ENCODE peak calls at places on chromosome 9, in seven cellular contexts. One of them, this sample, is unnamed.

GRCh38 chr9:103941104-103941503 is 153.0 kb upstream of the SMC2 start:
- DNase-seq in NCI-H524: no peak
- DNase-seq in OCI-LY7: no peak
- DNase-seq in germinal center: no peak
- DNase-seq in tibial artery: no peak
- DNase-seq in activated naive CD4-positive, alpha-beta T cell: no peak
- DNase-seq in ovary: no peak
- DNase-seq in this sample: no peak

GRCh38 chr9:113650207-113651131 is 186.9 kb downstream of the RGS3 start:
- DNase-seq in OCI-LY7: no peak
- DNase-seq in germinal center: no peak
- DNase-seq in ovary: no peak
- DNase-seq in NCI-H524: no peak
- DNase-seq in activated naive CD4-positive, alpha-beta T cell: no peak
- DNase-seq in tibial artery: no peak
- DNase-seq in this sample: no peak

GRCh38 chr9:27261517-27262211 is 35.3 kb downstream of the EQTN start:
- DNase-seq in activated naive CD4-positive, alpha-beta T cell: no peak
- DNase-seq in NCI-H524: no peak
- DNase-seq in ovary: no peak
- DNase-seq in OCI-LY7: no peak
- DNase-seq in tibial artery: no peak
- DNase-seq in germinal center: no peak
- DNase-seq in this sample: no peak

GRCh38 chr9:134968011-134968822 is 50.5 kb upstream of the FCN1 start:
- DNase-seq in germinal center: no peak
- DNase-seq in NCI-H524: peak; percentile 71
- DNase-seq in tibial artery: no peak
- DNase-seq in activated naive CD4-positive, alpha-beta T cell: no peak
- DNase-seq in ovary: no peak
- DNase-seq in OCI-LY7: no peak
- DNase-seq in this sample: no peak

GRCh38 chr9:3238241-3238640 is 287.6 kb downstream of the RFX3 start:
- DNase-seq in activated naive CD4-positive, alpha-beta T cell: no peak
- DNase-seq in NCI-H524: no peak
- DNase-seq in germinal center: no peak
- DNase-seq in tibial artery: no peak
- DNase-seq in ovary: no peak
- DNase-seq in OCI-LY7: no peak
- DNase-seq in this sample: no peak

GRCh38 chr9:111661150-111661801 is at the start of gene GNG10:
- DNase-seq in NCI-H524: no peak
- DNase-seq in ovary: peak; percentile 54
- DNase-seq in tibial artery: peak; percentile 43
- DNase-seq in OCI-LY7: peak; percentile 63
- DNase-seq in germinal center: peak; percentile 89
- DNase-seq in activated naive CD4-positive, alpha-beta T cell: peak; percentile 46
- DNase-seq in this sample: peak; percentile 49

GRCh38 chr9:83596899-83597504 is 25.9 kb upstream of the IDNK start:
- DNase-seq in NCI-H524: no peak
- DNase-seq in activated naive CD4-positive, alpha-beta T cell: no peak
- DNase-seq in tibial artery: no peak
- DNase-seq in OCI-LY7: peak; percentile 42
- DNase-seq in ovary: no peak
- DNase-seq in germinal center: peak; percentile 52
- DNase-seq in this sample: no peak

GRCh38 chr9:116501871-116502270 is 185.2 kb upstream of the TRIM32 start:
- DNase-seq in tibial artery: no peak
- DNase-seq in germinal center: no peak
- DNase-seq in OCI-LY7: no peak
- DNase-seq in NCI-H524: no peak
- DNase-seq in ovary: no peak
- DNase-seq in activated naive CD4-positive, alpha-beta T cell: no peak
- DNase-seq in this sample: no peak

GRCh38 chr9:110591526-110591925 is 12.0 kb upstream of the SVEP1 start:
- DNase-seq in tibial artery: no peak
- DNase-seq in germinal center: no peak
- DNase-seq in ovary: no peak
- DNase-seq in activated naive CD4-positive, alpha-beta T cell: no peak
- DNase-seq in NCI-H524: no peak
- DNase-seq in OCI-LY7: no peak
- DNase-seq in this sample: no peak

GRCh38 chr9:24333629-24334028 is 212.1 kb downstream of the IZUMO3 start:
- DNase-seq in NCI-H524: no peak
- DNase-seq in activated naive CD4-positive, alpha-beta T cell: no peak
- DNase-seq in ovary: no peak
- DNase-seq in germinal center: no peak
- DNase-seq in tibial artery: no peak
- DNase-seq in OCI-LY7: no peak
- DNase-seq in this sample: no peak

GRCh38 chr9:70901013-70901412 is 220.4 kb downstream of the TRPM3 start:
- DNase-seq in OCI-LY7: no peak
- DNase-seq in tibial artery: no peak
- DNase-seq in activated naive CD4-positive, alpha-beta T cell: no peak
- DNase-seq in germinal center: no peak
- DNase-seq in NCI-H524: no peak
- DNase-seq in ovary: no peak
- DNase-seq in this sample: no peak

GRCh38 chr9:73183917-73184861 is 32.5 kb downstream of the ANXA1 start:
- DNase-seq in ovary: no peak
- DNase-seq in NCI-H524: no peak
- DNase-seq in OCI-LY7: peak; percentile 52
- DNase-seq in germinal center: peak; percentile 1
- DNase-seq in tibial artery: no peak
- DNase-seq in activated naive CD4-positive, alpha-beta T cell: no peak
- DNase-seq in this sample: no peak

GRCh38 chr9:14314929-14315753 is 1.2 kb upstream of the NFIB start:
- DNase-seq in activated naive CD4-positive, alpha-beta T cell: no peak
- DNase-seq in ovary: peak; percentile 98
- DNase-seq in NCI-H524: peak; percentile 19
- DNase-seq in germinal center: peak; percentile 40
- DNase-seq in OCI-LY7: peak; percentile 64
- DNase-seq in tibial artery: peak; percentile 93
- DNase-seq in this sample: peak; percentile 93

GRCh38 chr9:20683351-20684034 is 566 bp upstream of the FOCAD start:
- DNase-seq in tibial artery: peak; percentile 88
- DNase-seq in ovary: peak; percentile 66
- DNase-seq in activated naive CD4-positive, alpha-beta T cell: no peak
- DNase-seq in OCI-LY7: peak; percentile 36
- DNase-seq in germinal center: peak; percentile 7
- DNase-seq in NCI-H524: peak; percentile 19
- DNase-seq in this sample: peak; percentile 53

GRCh38 chr9:89740722-89741121 is 135.9 kb downstream of the GADD45G start:
- DNase-seq in activated naive CD4-positive, alpha-beta T cell: no peak
- DNase-seq in germinal center: peak; percentile 44
- DNase-seq in OCI-LY7: peak; percentile 84
- DNase-seq in NCI-H524: no peak
- DNase-seq in ovary: no peak
- DNase-seq in tibial artery: no peak
- DNase-seq in this sample: no peak

GRCh38 chr9:93871286-93871685 is 83.9 kb downstream of the BARX1 start:
- DNase-seq in germinal center: no peak
- DNase-seq in OCI-LY7: no peak
- DNase-seq in activated naive CD4-positive, alpha-beta T cell: no peak
- DNase-seq in ovary: no peak
- DNase-seq in tibial artery: no peak
- DNase-seq in NCI-H524: no peak
- DNase-seq in this sample: no peak

GRCh38 chr9:137034039-137034708 is 2.3 kb upstream of the FUT7 start:
- DNase-seq in activated naive CD4-positive, alpha-beta T cell: no peak
- DNase-seq in OCI-LY7: no peak
- DNase-seq in NCI-H524: no peak
- DNase-seq in germinal center: no peak
- DNase-seq in ovary: no peak
- DNase-seq in tibial artery: peak; percentile 49
- DNase-seq in this sample: no peak

GRCh38 chr9:128251701-128252100 is 24.1 kb downstream of the GOLGA2 start:
- DNase-seq in germinal center: no peak
- DNase-seq in ovary: no peak
- DNase-seq in activated naive CD4-positive, alpha-beta T cell: no peak
- DNase-seq in tibial artery: no peak
- DNase-seq in NCI-H524: no peak
- DNase-seq in OCI-LY7: no peak
- DNase-seq in this sample: no peak

GRCh38 chr9:122333169-122333808 is 37.5 kb upstream of the PTGS1 start:
- DNase-seq in tibial artery: no peak
- DNase-seq in activated naive CD4-positive, alpha-beta T cell: no peak
- DNase-seq in ovary: no peak
- DNase-seq in germinal center: no peak
- DNase-seq in OCI-LY7: no peak
- DNase-seq in NCI-H524: no peak
- DNase-seq in this sample: no peak

GRCh38 chr9:121764371-121764730 is 112.9 kb downstream of the DAB2IP start:
- DNase-seq in tibial artery: no peak
- DNase-seq in germinal center: no peak
- DNase-seq in OCI-LY7: no peak
- DNase-seq in activated naive CD4-positive, alpha-beta T cell: no peak
- DNase-seq in ovary: peak; percentile 28
- DNase-seq in NCI-H524: no peak
- DNase-seq in this sample: no peak

GRCh38 chr9:78713746-78714405 is 417.0 kb downstream of the PSAT1 start:
- DNase-seq in ovary: no peak
- DNase-seq in germinal center: no peak
- DNase-seq in OCI-LY7: no peak
- DNase-seq in tibial artery: no peak
- DNase-seq in activated naive CD4-positive, alpha-beta T cell: no peak
- DNase-seq in NCI-H524: no peak
- DNase-seq in this sample: no peak

GRCh38 chr9:69674741-69675438 is 2.7 kb upstream of the APBA1 start:
- DNase-seq in tibial artery: no peak
- DNase-seq in NCI-H524: peak; percentile 37
- DNase-seq in activated naive CD4-positive, alpha-beta T cell: no peak
- DNase-seq in OCI-LY7: no peak
- DNase-seq in germinal center: no peak
- DNase-seq in ovary: no peak
- DNase-seq in this sample: no peak

GRCh38 chr9:80994892-80995291 is 694.5 kb downstream of the TLE1 start:
- DNase-seq in NCI-H524: no peak
- DNase-seq in tibial artery: no peak
- DNase-seq in germinal center: no peak
- DNase-seq in activated naive CD4-positive, alpha-beta T cell: no peak
- DNase-seq in ovary: no peak
- DNase-seq in OCI-LY7: no peak
- DNase-seq in this sample: no peak

GRCh38 chr9:101478906-101479305 is 43.3 kb upstream of the ALDOB start:
- DNase-seq in tibial artery: no peak
- DNase-seq in activated naive CD4-positive, alpha-beta T cell: no peak
- DNase-seq in NCI-H524: no peak
- DNase-seq in OCI-LY7: no peak
- DNase-seq in ovary: no peak
- DNase-seq in germinal center: no peak
- DNase-seq in this sample: no peak

GRCh38 chr9:95250462-95251058 is 66.9 kb downstream of the FANCC start:
- DNase-seq in NCI-H524: no peak
- DNase-seq in tibial artery: no peak
- DNase-seq in OCI-LY7: no peak
- DNase-seq in activated naive CD4-positive, alpha-beta T cell: no peak
- DNase-seq in ovary: no peak
- DNase-seq in germinal center: no peak
- DNase-seq in this sample: no peak

GRCh38 chr9:87682618-87683017 is 43.3 kb upstream of the CTSL start:
- DNase-seq in NCI-H524: no peak
- DNase-seq in ovary: no peak
- DNase-seq in tibial artery: no peak
- DNase-seq in germinal center: no peak
- DNase-seq in activated naive CD4-positive, alpha-beta T cell: no peak
- DNase-seq in OCI-LY7: no peak
- DNase-seq in this sample: no peak

GRCh38 chr9:90842984-90843383 is 41.4 kb downstream of the SYK start:
- DNase-seq in OCI-LY7: no peak
- DNase-seq in NCI-H524: no peak
- DNase-seq in activated naive CD4-positive, alpha-beta T cell: no peak
- DNase-seq in germinal center: no peak
- DNase-seq in tibial artery: no peak
- DNase-seq in ovary: no peak
- DNase-seq in this sample: peak; percentile 32

GRCh38 chr9:78132688-78133033 is 101.0 kb upstream of the GNAQ start:
- DNase-seq in tibial artery: no peak
- DNase-seq in NCI-H524: no peak
- DNase-seq in activated naive CD4-positive, alpha-beta T cell: no peak
- DNase-seq in germinal center: no peak
- DNase-seq in ovary: no peak
- DNase-seq in OCI-LY7: peak; percentile 43
- DNase-seq in this sample: no peak

GRCh38 chr9:90433398-90433890 is 209.2 kb downstream of the DIRAS2 start:
- DNase-seq in OCI-LY7: no peak
- DNase-seq in NCI-H524: no peak
- DNase-seq in tibial artery: no peak
- DNase-seq in ovary: no peak
- DNase-seq in germinal center: no peak
- DNase-seq in activated naive CD4-positive, alpha-beta T cell: no peak
- DNase-seq in this sample: peak; percentile 70

GRCh38 chr9:38024036-38024681 is 44.9 kb downstream of the SHB start:
- DNase-seq in ovary: peak; percentile 41
- DNase-seq in germinal center: no peak
- DNase-seq in OCI-LY7: no peak
- DNase-seq in tibial artery: no peak
- DNase-seq in activated naive CD4-positive, alpha-beta T cell: no peak
- DNase-seq in NCI-H524: no peak
- DNase-seq in this sample: peak; percentile 82

GRCh38 chr9:104740596-104740995 is 6.9 kb upstream of the NIPSNAP3A start:
- DNase-seq in ovary: no peak
- DNase-seq in NCI-H524: no peak
- DNase-seq in tibial artery: no peak
- DNase-seq in OCI-LY7: no peak
- DNase-seq in germinal center: no peak
- DNase-seq in activated naive CD4-positive, alpha-beta T cell: no peak
- DNase-seq in this sample: no peak

GRCh38 chr9:96004384-96004783 is 128.9 kb downstream of the ERCC6L2 start:
- DNase-seq in ovary: no peak
- DNase-seq in tibial artery: no peak
- DNase-seq in activated naive CD4-positive, alpha-beta T cell: no peak
- DNase-seq in OCI-LY7: no peak
- DNase-seq in NCI-H524: no peak
- DNase-seq in germinal center: no peak
- DNase-seq in this sample: no peak

GRCh38 chr9:23769307-23769935 is 56.6 kb downstream of the ELAVL2 start:
- DNase-seq in OCI-LY7: no peak
- DNase-seq in ovary: no peak
- DNase-seq in activated naive CD4-positive, alpha-beta T cell: no peak
- DNase-seq in germinal center: no peak
- DNase-seq in NCI-H524: no peak
- DNase-seq in tibial artery: no peak
- DNase-seq in this sample: no peak

GRCh38 chr9:131960805-131961495 is 118.7 kb downstream of the MED27 start:
- DNase-seq in OCI-LY7: no peak
- DNase-seq in activated naive CD4-positive, alpha-beta T cell: no peak
- DNase-seq in tibial artery: no peak
- DNase-seq in NCI-H524: no peak
- DNase-seq in germinal center: no peak
- DNase-seq in ovary: no peak
- DNase-seq in this sample: no peak

GRCh38 chr9:134377976-134378375 is 51.7 kb downstream of the RXRA start:
- DNase-seq in OCI-LY7: no peak
- DNase-seq in NCI-H524: no peak
- DNase-seq in tibial artery: peak; percentile 69
- DNase-seq in activated naive CD4-positive, alpha-beta T cell: no peak
- DNase-seq in germinal center: no peak
- DNase-seq in ovary: peak; percentile 58
- DNase-seq in this sample: peak; percentile 89

GRCh38 chr9:15357050-15357653 is 50.1 kb upstream of the TTC39B start:
- DNase-seq in ovary: no peak
- DNase-seq in tibial artery: no peak
- DNase-seq in NCI-H524: no peak
- DNase-seq in germinal center: no peak
- DNase-seq in activated naive CD4-positive, alpha-beta T cell: peak; percentile 5
- DNase-seq in OCI-LY7: peak; percentile 16
- DNase-seq in this sample: no peak

This sample was measured in ureter.